ENCODE peak calls at places on chromosomes 3 and 15, in seven cellular contexts. One of them, this sample, is unnamed.

GRCh38 chr3:128385080-128385832 is 81.4 kb downstream of the DNAJB8 start:
- DNase-seq in psoas muscle: peak; percentile 68
- DNase-seq in stimulated activated CD8-positive, alpha-beta memory T cell treated with anti-CD3 and anti-CD28 coated beads, Interleukin-15, amount 100 ng/mL, for 1 hour: no peak
- DNase-seq in HCEC 1CT: no peak
- DNase-seq in stimulated activated CD4-positive, alpha-beta T cell treated with anti-CD3 and anti-CD28 coated beads, Interleukin-2, amount 100 ng/mL, for 48 hours: no peak
- DNase-seq in T-cell: no peak
- DNase-seq in CD4-positive, alpha-beta T cell: no peak
- DNase-seq in this sample: no peak

GRCh38 chr15:99873451-99873850 is 140.2 kb upstream of the LYSMD4 start:
- DNase-seq in HCEC 1CT: no peak
- DNase-seq in psoas muscle: no peak
- DNase-seq in stimulated activated CD4-positive, alpha-beta T cell treated with anti-CD3 and anti-CD28 coated beads, Interleukin-2, amount 100 ng/mL, for 48 hours: no peak
- DNase-seq in T-cell: no peak
- DNase-seq in CD4-positive, alpha-beta T cell: no peak
- DNase-seq in stimulated activated CD8-positive, alpha-beta memory T cell treated with anti-CD3 and anti-CD28 coated beads, Interleukin-15, amount 100 ng/mL, for 1 hour: no peak
- DNase-seq in this sample: no peak

GRCh38 chr15:88637841-88638625 is 783 bp upstream of the ISG20 start:
- DNase-seq in stimulated activated CD4-positive, alpha-beta T cell treated with anti-CD3 and anti-CD28 coated beads, Interleukin-2, amount 100 ng/mL, for 48 hours: no peak
- DNase-seq in stimulated activated CD8-positive, alpha-beta memory T cell treated with anti-CD3 and anti-CD28 coated beads, Interleukin-15, amount 100 ng/mL, for 1 hour: no peak
- DNase-seq in CD4-positive, alpha-beta T cell: no peak
- DNase-seq in HCEC 1CT: no peak
- DNase-seq in psoas muscle: no peak
- DNase-seq in T-cell: no peak
- DNase-seq in this sample: no peak

GRCh38 chr3:13746385-13746784 is 133.5 kb downstream of the WNT7A start:
- DNase-seq in T-cell: no peak
- DNase-seq in psoas muscle: no peak
- DNase-seq in HCEC 1CT: no peak
- DNase-seq in stimulated activated CD8-positive, alpha-beta memory T cell treated with anti-CD3 and anti-CD28 coated beads, Interleukin-15, amount 100 ng/mL, for 1 hour: no peak
- DNase-seq in stimulated activated CD4-positive, alpha-beta T cell treated with anti-CD3 and anti-CD28 coated beads, Interleukin-2, amount 100 ng/mL, for 48 hours: no peak
- DNase-seq in CD4-positive, alpha-beta T cell: no peak
- DNase-seq in this sample: no peak

GRCh38 chr3:119794971-119795612 is 13.2 kb downstream of the NR1I2 start:
- DNase-seq in stimulated activated CD4-positive, alpha-beta T cell treated with anti-CD3 and anti-CD28 coated beads, Interleukin-2, amount 100 ng/mL, for 48 hours: no peak
- DNase-seq in stimulated activated CD8-positive, alpha-beta memory T cell treated with anti-CD3 and anti-CD28 coated beads, Interleukin-15, amount 100 ng/mL, for 1 hour: no peak
- DNase-seq in CD4-positive, alpha-beta T cell: no peak
- DNase-seq in T-cell: no peak
- DNase-seq in HCEC 1CT: no peak
- DNase-seq in psoas muscle: no peak
- DNase-seq in this sample: no peak

GRCh38 chr3:24042879-24043567 is 97.9 kb downstream of the NR1D2 start:
- DNase-seq in stimulated activated CD8-positive, alpha-beta memory T cell treated with anti-CD3 and anti-CD28 coated beads, Interleukin-15, amount 100 ng/mL, for 1 hour: no peak
- DNase-seq in CD4-positive, alpha-beta T cell: no peak
- DNase-seq in psoas muscle: no peak
- DNase-seq in HCEC 1CT: no peak
- DNase-seq in T-cell: no peak
- DNase-seq in stimulated activated CD4-positive, alpha-beta T cell treated with anti-CD3 and anti-CD28 coated beads, Interleukin-2, amount 100 ng/mL, for 48 hours: no peak
- DNase-seq in this sample: no peak

GRCh38 chr3:36893137-36893557 is 51.7 kb downstream of the TRANK1 start:
- DNase-seq in psoas muscle: no peak
- DNase-seq in stimulated activated CD8-positive, alpha-beta memory T cell treated with anti-CD3 and anti-CD28 coated beads, Interleukin-15, amount 100 ng/mL, for 1 hour: no peak
- DNase-seq in HCEC 1CT: peak; percentile 36
- DNase-seq in stimulated activated CD4-positive, alpha-beta T cell treated with anti-CD3 and anti-CD28 coated beads, Interleukin-2, amount 100 ng/mL, for 48 hours: no peak
- DNase-seq in T-cell: peak; percentile 51
- DNase-seq in CD4-positive, alpha-beta T cell: no peak
- DNase-seq in this sample: no peak

GRCh38 chr3:8777978-8778267 is 8.5 kb upstream of the OXTR start:
- DNase-seq in HCEC 1CT: no peak
- DNase-seq in stimulated activated CD8-positive, alpha-beta memory T cell treated with anti-CD3 and anti-CD28 coated beads, Interleukin-15, amount 100 ng/mL, for 1 hour: no peak
- DNase-seq in psoas muscle: no peak
- DNase-seq in stimulated activated CD4-positive, alpha-beta T cell treated with anti-CD3 and anti-CD28 coated beads, Interleukin-2, amount 100 ng/mL, for 48 hours: no peak
- DNase-seq in CD4-positive, alpha-beta T cell: no peak
- DNase-seq in T-cell: no peak
- DNase-seq in this sample: no peak

GRCh38 chr15:91537868-91538267 is 315.6 kb upstream of the SLCO3A1 start:
- DNase-seq in stimulated activated CD4-positive, alpha-beta T cell treated with anti-CD3 and anti-CD28 coated beads, Interleukin-2, amount 100 ng/mL, for 48 hours: no peak
- DNase-seq in CD4-positive, alpha-beta T cell: no peak
- DNase-seq in stimulated activated CD8-positive, alpha-beta memory T cell treated with anti-CD3 and anti-CD28 coated beads, Interleukin-15, amount 100 ng/mL, for 1 hour: no peak
- DNase-seq in HCEC 1CT: no peak
- DNase-seq in psoas muscle: no peak
- DNase-seq in T-cell: no peak
- DNase-seq in this sample: no peak

GRCh38 chr15:66498501-66499386 is 1.2 kb upstream of the SNAPC5 start:
- DNase-seq in stimulated activated CD4-positive, alpha-beta T cell treated with anti-CD3 and anti-CD28 coated beads, Interleukin-2, amount 100 ng/mL, for 48 hours: no peak
- DNase-seq in T-cell: no peak
- DNase-seq in psoas muscle: no peak
- DNase-seq in HCEC 1CT: peak; percentile 33
- DNase-seq in stimulated activated CD8-positive, alpha-beta memory T cell treated with anti-CD3 and anti-CD28 coated beads, Interleukin-15, amount 100 ng/mL, for 1 hour: no peak
- DNase-seq in CD4-positive, alpha-beta T cell: no peak
- DNase-seq in this sample: no peak

GRCh38 chr15:90871097-90871715 is 2.8 kb downstream of the FURIN start:
- DNase-seq in T-cell: peak; percentile 23
- DNase-seq in CD4-positive, alpha-beta T cell: peak; percentile 35
- DNase-seq in stimulated activated CD8-positive, alpha-beta memory T cell treated with anti-CD3 and anti-CD28 coated beads, Interleukin-15, amount 100 ng/mL, for 1 hour: no peak
- DNase-seq in psoas muscle: peak; percentile 62
- DNase-seq in stimulated activated CD4-positive, alpha-beta T cell treated with anti-CD3 and anti-CD28 coated beads, Interleukin-2, amount 100 ng/mL, for 48 hours: no peak
- DNase-seq in HCEC 1CT: peak; percentile 34
- DNase-seq in this sample: peak; percentile 77

GRCh38 chr3:97432914-97433313 is 331.6 kb upstream of the ARL6 start:
- DNase-seq in CD4-positive, alpha-beta T cell: no peak
- DNase-seq in stimulated activated CD8-positive, alpha-beta memory T cell treated with anti-CD3 and anti-CD28 coated beads, Interleukin-15, amount 100 ng/mL, for 1 hour: no peak
- DNase-seq in HCEC 1CT: no peak
- DNase-seq in stimulated activated CD4-positive, alpha-beta T cell treated with anti-CD3 and anti-CD28 coated beads, Interleukin-2, amount 100 ng/mL, for 48 hours: no peak
- DNase-seq in psoas muscle: no peak
- DNase-seq in T-cell: no peak
- DNase-seq in this sample: no peak

GRCh38 chr15:65421360-65422215 is 1.2 kb downstream of the IGDCC4 start:
- DNase-seq in CD4-positive, alpha-beta T cell: no peak
- DNase-seq in psoas muscle: peak; percentile 65
- DNase-seq in T-cell: no peak
- DNase-seq in HCEC 1CT: no peak
- DNase-seq in stimulated activated CD4-positive, alpha-beta T cell treated with anti-CD3 and anti-CD28 coated beads, Interleukin-2, amount 100 ng/mL, for 48 hours: no peak
- DNase-seq in stimulated activated CD8-positive, alpha-beta memory T cell treated with anti-CD3 and anti-CD28 coated beads, Interleukin-15, amount 100 ng/mL, for 1 hour: no peak
- DNase-seq in this sample: no peak

GRCh38 chr3:67863869-67864268 is 209.5 kb upstream of the SUCLG2 start:
- DNase-seq in stimulated activated CD8-positive, alpha-beta memory T cell treated with anti-CD3 and anti-CD28 coated beads, Interleukin-15, amount 100 ng/mL, for 1 hour: no peak
- DNase-seq in HCEC 1CT: peak; percentile 23
- DNase-seq in T-cell: no peak
- DNase-seq in CD4-positive, alpha-beta T cell: no peak
- DNase-seq in psoas muscle: no peak
- DNase-seq in stimulated activated CD4-positive, alpha-beta T cell treated with anti-CD3 and anti-CD28 coated beads, Interleukin-2, amount 100 ng/mL, for 48 hours: no peak
- DNase-seq in this sample: no peak

GRCh38 chr3:30282052-30282708 is 324.2 kb upstream of the TGFBR2 start:
- DNase-seq in T-cell: no peak
- DNase-seq in HCEC 1CT: peak; percentile 91
- DNase-seq in psoas muscle: no peak
- DNase-seq in stimulated activated CD4-positive, alpha-beta T cell treated with anti-CD3 and anti-CD28 coated beads, Interleukin-2, amount 100 ng/mL, for 48 hours: no peak
- DNase-seq in CD4-positive, alpha-beta T cell: no peak
- DNase-seq in stimulated activated CD8-positive, alpha-beta memory T cell treated with anti-CD3 and anti-CD28 coated beads, Interleukin-15, amount 100 ng/mL, for 1 hour: no peak
- DNase-seq in this sample: no peak

GRCh38 chr15:64443747-64444621 is 16.4 kb upstream of the ZNF609 start:
- DNase-seq in psoas muscle: no peak
- DNase-seq in T-cell: no peak
- DNase-seq in HCEC 1CT: peak; percentile 85
- DNase-seq in stimulated activated CD8-positive, alpha-beta memory T cell treated with anti-CD3 and anti-CD28 coated beads, Interleukin-15, amount 100 ng/mL, for 1 hour: no peak
- DNase-seq in CD4-positive, alpha-beta T cell: no peak
- DNase-seq in stimulated activated CD4-positive, alpha-beta T cell treated with anti-CD3 and anti-CD28 coated beads, Interleukin-2, amount 100 ng/mL, for 48 hours: peak; percentile 17
- DNase-seq in this sample: no peak

GRCh38 chr15:42324308-42324707 is 35.0 kb upstream of the CAPN3 start:
- DNase-seq in stimulated activated CD4-positive, alpha-beta T cell treated with anti-CD3 and anti-CD28 coated beads, Interleukin-2, amount 100 ng/mL, for 48 hours: no peak
- DNase-seq in CD4-positive, alpha-beta T cell: no peak
- DNase-seq in psoas muscle: no peak
- DNase-seq in HCEC 1CT: peak; percentile 83
- DNase-seq in T-cell: no peak
- DNase-seq in stimulated activated CD8-positive, alpha-beta memory T cell treated with anti-CD3 and anti-CD28 coated beads, Interleukin-15, amount 100 ng/mL, for 1 hour: no peak
- DNase-seq in this sample: no peak

GRCh38 chr3:58036287-58037032 is 28.2 kb downstream of the FLNB start:
- DNase-seq in T-cell: no peak
- DNase-seq in psoas muscle: no peak
- DNase-seq in HCEC 1CT: no peak
- DNase-seq in stimulated activated CD4-positive, alpha-beta T cell treated with anti-CD3 and anti-CD28 coated beads, Interleukin-2, amount 100 ng/mL, for 48 hours: no peak
- DNase-seq in stimulated activated CD8-positive, alpha-beta memory T cell treated with anti-CD3 and anti-CD28 coated beads, Interleukin-15, amount 100 ng/mL, for 1 hour: no peak
- DNase-seq in CD4-positive, alpha-beta T cell: no peak
- DNase-seq in this sample: no peak

GRCh38 chr3:11273945-11274344 is 1.7 kb downstream of the ATG7 start:
- DNase-seq in T-cell: no peak
- DNase-seq in stimulated activated CD4-positive, alpha-beta T cell treated with anti-CD3 and anti-CD28 coated beads, Interleukin-2, amount 100 ng/mL, for 48 hours: no peak
- DNase-seq in HCEC 1CT: no peak
- DNase-seq in stimulated activated CD8-positive, alpha-beta memory T cell treated with anti-CD3 and anti-CD28 coated beads, Interleukin-15, amount 100 ng/mL, for 1 hour: no peak
- DNase-seq in psoas muscle: no peak
- DNase-seq in CD4-positive, alpha-beta T cell: no peak
- DNase-seq in this sample: no peak

GRCh38 chr15:70535071-70535954 is 228.0 kb downstream of the UACA start:
- DNase-seq in psoas muscle: no peak
- DNase-seq in T-cell: peak; percentile 66
- DNase-seq in stimulated activated CD8-positive, alpha-beta memory T cell treated with anti-CD3 and anti-CD28 coated beads, Interleukin-15, amount 100 ng/mL, for 1 hour: no peak
- DNase-seq in stimulated activated CD4-positive, alpha-beta T cell treated with anti-CD3 and anti-CD28 coated beads, Interleukin-2, amount 100 ng/mL, for 48 hours: no peak
- DNase-seq in CD4-positive, alpha-beta T cell: peak; percentile 50
- DNase-seq in HCEC 1CT: no peak
- DNase-seq in this sample: peak; percentile 21

GRCh38 chr15:72237286-72238224 is 6.6 kb upstream of the PKM start:
- DNase-seq in psoas muscle: peak; percentile 77
- DNase-seq in HCEC 1CT: peak; percentile 97
- DNase-seq in T-cell: no peak
- DNase-seq in stimulated activated CD8-positive, alpha-beta memory T cell treated with anti-CD3 and anti-CD28 coated beads, Interleukin-15, amount 100 ng/mL, for 1 hour: no peak
- DNase-seq in stimulated activated CD4-positive, alpha-beta T cell treated with anti-CD3 and anti-CD28 coated beads, Interleukin-2, amount 100 ng/mL, for 48 hours: peak; percentile 70
- DNase-seq in CD4-positive, alpha-beta T cell: no peak
- DNase-seq in this sample: peak; percentile 55

GRCh38 chr15:40925495-40925862 is 3.7 kb upstream of the DLL4 start:
- DNase-seq in psoas muscle: no peak
- DNase-seq in HCEC 1CT: no peak
- DNase-seq in stimulated activated CD4-positive, alpha-beta T cell treated with anti-CD3 and anti-CD28 coated beads, Interleukin-2, amount 100 ng/mL, for 48 hours: no peak
- DNase-seq in stimulated activated CD8-positive, alpha-beta memory T cell treated with anti-CD3 and anti-CD28 coated beads, Interleukin-15, amount 100 ng/mL, for 1 hour: no peak
- DNase-seq in CD4-positive, alpha-beta T cell: no peak
- DNase-seq in T-cell: no peak
- DNase-seq in this sample: no peak

GRCh38 chr3:48820626-48821324 is 26.9 kb downstream of the PRKAR2A start:
- DNase-seq in CD4-positive, alpha-beta T cell: no peak
- DNase-seq in T-cell: no peak
- DNase-seq in stimulated activated CD8-positive, alpha-beta memory T cell treated with anti-CD3 and anti-CD28 coated beads, Interleukin-15, amount 100 ng/mL, for 1 hour: no peak
- DNase-seq in stimulated activated CD4-positive, alpha-beta T cell treated with anti-CD3 and anti-CD28 coated beads, Interleukin-2, amount 100 ng/mL, for 48 hours: no peak
- DNase-seq in psoas muscle: no peak
- DNase-seq in HCEC 1CT: peak; percentile 25
- DNase-seq in this sample: no peak